ENCODE peak calls at places on chromosome 7, in eight cellular contexts. R is transverse colon; M is RWPE1; T is activated effector memory CD4-positive, alpha-beta T cell treated with Interleukin-2 at 50 U/mL for 16 hours; K is activated T-helper 1 cell treated with Interleukin-2 at 50 U/mL for 16 hours; N is CD8-positive, alpha-beta memory T cell; O is brain pericyte; V is endothelial cell. Q is an unnamed sample.
A peak's percentile ranks its signal among the peaks of the same experiment; 100 is the strongest.

GRCh38 chr7:46972205-46972604 is 609.7 kb downstream of the TNS3 start:
- DNase-seq in O (no peak), M (peak; percentile 50), T (no peak), R (no peak), N (no peak), K (no peak), V (no peak), Q (peak; percentile 86)

GRCh38 chr7:114533151-114533550 is 118.5 kb downstream of the FOXP2 start:
- DNase-seq in N (no peak), K (no peak), T (no peak), R (no peak), O (no peak), M (no peak), V (no peak), Q (no peak)

GRCh38 chr7:909358-910329 is 33.3 kb downstream of the GET4 start:
- DNase-seq in M (peak; percentile 28), R (peak; percentile 75), K (no peak), T (peak; percentile 7), N (no peak), V (no peak), O (no peak), Q (no peak)

GRCh38 chr7:108308913-108309312 is 147.3 kb downstream of the NRCAM start:
- DNase-seq in V (no peak), M (peak; percentile 25), T (no peak), N (no peak), R (no peak), O (no peak), K (no peak), Q (peak; percentile 76)

GRCh38 chr7:28328822-28329615 is 83.3 kb upstream of the CREB5 start:
- DNase-seq in K (no peak), R (no peak), N (no peak), T (no peak), M (no peak), V (no peak), O (no peak), Q (no peak)

GRCh38 chr7:12623885-12624498 is 53.5 kb downstream of the SCIN start:
- DNase-seq in T (no peak), O (no peak), K (no peak), V (no peak), R (no peak), M (peak; percentile 26), N (no peak), Q (peak; percentile 31)

GRCh38 chr7:78635394-78635793 is 818.1 kb downstream of the MAGI2 start:
- DNase-seq in R (no peak), O (no peak), K (no peak), N (no peak), T (no peak), V (no peak), M (no peak), Q (no peak)

GRCh38 chr7:125061776-125062397 is 132.3 kb upstream of the POT1 start:
- DNase-seq in K (no peak), T (no peak), R (no peak), V (no peak), M (peak; percentile 27), O (no peak), N (no peak), Q (peak; percentile 75)

GRCh38 chr7:16891338-16891737 is 9.6 kb upstream of the AGR3 start:
- DNase-seq in R (peak; percentile 23), T (no peak), V (peak; percentile 37), N (peak; percentile 14), K (no peak), M (peak; percentile 43), O (no peak), Q (peak; percentile 14)

GRCh38 chr7:66748791-66749190 is 8.3 kb downstream of the RABGEF1 start:
- DNase-seq in V (no peak), T (no peak), R (no peak), M (no peak), K (no peak), N (no peak), O (no peak), Q (no peak)

GRCh38 chr7:99839560-99840011 is 11.8 kb downstream of the CYP3A43 start:
- DNase-seq in R (peak; percentile 40), V (no peak), M (peak; percentile 20), O (no peak), T (no peak), K (no peak), N (no peak), Q (peak; percentile 83)

GRCh38 chr7:4782333-4783291 is 7.2 kb downstream of the AP5Z1 start:
- DNase-seq in O (no peak), N (no peak), M (no peak), V (no peak), K (no peak), R (no peak), T (no peak), Q (no peak)

GRCh38 chr7:150408393-150409299 is 29.5 kb downstream of the ZNF775 start:
- DNase-seq in O (no peak), M (no peak), K (no peak), T (no peak), V (no peak), N (no peak), R (peak; percentile 11), Q (no peak)

GRCh38 chr7:158613481-158613880 is 25.9 kb upstream of the PTPRN2 start:
- DNase-seq in V (no peak), N (no peak), R (no peak), T (no peak), M (no peak), K (no peak), O (no peak), Q (no peak)

GRCh38 chr7:151088856-151089699 is 2.8 kb downstream of the AGAP3 start:
- DNase-seq in R (peak; percentile 62), N (no peak), O (no peak), T (no peak), M (peak; percentile 21), K (no peak), V (peak; percentile 86), Q (no peak)

GRCh38 chr7:138978541-138979184 is 2.5 kb downstream of the KIAA1549 start:
- DNase-seq in R (no peak), N (no peak), O (no peak), V (no peak), T (no peak), M (no peak), K (no peak), Q (no peak)

GRCh38 chr7:129343099-129343700 is 91.0 kb upstream of the STRIP2 start:
- DNase-seq in T (no peak), K (no peak), M (peak; percentile 34), R (no peak), V (no peak), N (peak; percentile 18), O (no peak), Q (peak; percentile 45)

GRCh38 chr7:132430863-132431822 is 145.1 kb downstream of the PLXNA4 start:
- DNase-seq in T (peak; percentile 53), V (no peak), R (peak; percentile 72), K (peak; percentile 37), O (no peak), N (peak; percentile 80), M (peak; percentile 78), Q (peak; percentile 6)

GRCh38 chr7:83985766-83986165 is 208.8 kb downstream of the SEMA3A start:
- DNase-seq in M (no peak), R (no peak), O (no peak), T (no peak), K (no peak), N (no peak), V (no peak), Q (no peak)

GRCh38 chr7:96093435-96093834 is 228.5 kb downstream of the SLC25A13 start:
- DNase-seq in K (no peak), V (no peak), R (no peak), M (peak; percentile 44), N (no peak), O (no peak), T (no peak), Q (peak; percentile 78)

GRCh38 chr7:27641576-27642230 is 21.0 kb downstream of the HIBADH start:
- DNase-seq in N (no peak), V (no peak), K (no peak), T (no peak), R (no peak), M (peak; percentile 29), O (no peak), Q (no peak)

GRCh38 chr7:90276033-90276728 is 31.2 kb downstream of the CFAP69 start:
- DNase-seq in V (no peak), T (no peak), M (no peak), O (no peak), K (no peak), R (no peak), N (no peak), Q (no peak)

GRCh38 chr7:155660059-155660757 is 15.7 kb downstream of the RBM33 start:
- DNase-seq in R (no peak), O (no peak), K (no peak), T (no peak), V (no peak), N (no peak), M (no peak), Q (no peak)

GRCh38 chr7:133771778-133772421 is 355.2 kb upstream of the LRGUK start:
- DNase-seq in N (no peak), R (no peak), K (no peak), V (no peak), T (no peak), M (no peak), O (no peak), Q (peak; percentile 25)

GRCh38 chr7:142053988-142054387 is 57.5 kb upstream of the MGAM2 start:
- DNase-seq in O (peak; percentile 29), V (no peak), M (no peak), K (no peak), T (no peak), N (no peak), R (no peak), Q (no peak)

GRCh38 chr7:13981070-13981469 is 8.4 kb downstream of the ETV1 start:
- DNase-seq in T (no peak), R (peak; percentile 63), K (no peak), O (peak; percentile 86), M (peak; percentile 88), V (peak; percentile 10), N (no peak), Q (peak; percentile 79)

GRCh38 chr7:1455241-1455939 is 3.9 kb downstream of the MICALL2 start:
- DNase-seq in N (no peak), M (peak; percentile 87), R (peak; percentile 87), T (no peak), O (no peak), K (no peak), V (peak; percentile 37), Q (peak; percentile 53)

GRCh38 chr7:90155206-90155605 is 937 bp downstream of the STEAP1 start:
- DNase-seq in K (no peak), N (no peak), T (no peak), R (no peak), M (no peak), V (no peak), O (no peak), Q (no peak)

GRCh38 chr7:22378199-22378961 is 21.4 kb upstream of the RAPGEF5 start:
- DNase-seq in R (no peak), M (no peak), K (no peak), O (no peak), N (no peak), V (no peak), T (no peak), Q (no peak)

GRCh38 chr7:1593091-1593866 is 23.4 kb upstream of the PSMG3 start:
- DNase-seq in N (no peak), M (no peak), K (no peak), O (no peak), T (no peak), R (no peak), V (peak; percentile 26), Q (no peak)

GRCh38 chr7:126541416-126541815 is 711.3 kb downstream of the GRM8 start:
- DNase-seq in O (no peak), T (no peak), M (no peak), R (no peak), K (no peak), N (no peak), V (no peak), Q (no peak)

GRCh38 chr7:32518534-32519140 is 23.3 kb downstream of the AVL9 start:
- DNase-seq in R (no peak), K (no peak), T (no peak), O (no peak), V (no peak), N (no peak), M (no peak), Q (peak; percentile 49)

GRCh38 chr7:91557789-91558396 is 293.7 kb downstream of the FZD1 start:
- DNase-seq in N (no peak), R (no peak), V (no peak), T (no peak), K (no peak), O (no peak), M (peak; percentile 93), Q (peak; percentile 99)

GRCh38 chr7:138499340-138499739 is 39.3 kb downstream of the TRIM24 start:
- DNase-seq in T (no peak), M (no peak), O (no peak), K (no peak), R (no peak), V (no peak), N (no peak), Q (no peak)